ENCODE peak calls at places on chromosome 20, in seven cellular contexts. One of them, this sample, is unnamed.

GRCh38 chr20:32574296-32575226 is 10.6 kb downstream of the NOL4L start:
- DNase-seq in mesenchymal stem cell: peak; percentile 92
- DNase-seq in H1: no peak
- DNase-seq in neuronal stem cell: no peak
- DNase-seq in H9: peak; percentile 64
- DNase-seq in trophoblast cell: peak; percentile 49
- DNase-seq in IMR-90: peak; percentile 88
- DNase-seq in this sample: peak; percentile 83

GRCh38 chr20:62716198-62716940 is 7.7 kb downstream of the NTSR1 start:
- DNase-seq in H9: no peak
- DNase-seq in IMR-90: peak; percentile 32
- DNase-seq in trophoblast cell: no peak
- DNase-seq in H1: no peak
- DNase-seq in mesenchymal stem cell: no peak
- DNase-seq in neuronal stem cell: no peak
- DNase-seq in this sample: no peak

GRCh38 chr20:51142448-51142847 is 119.5 kb upstream of the KCNG1 start:
- DNase-seq in H9: no peak
- DNase-seq in neuronal stem cell: no peak
- DNase-seq in mesenchymal stem cell: no peak
- DNase-seq in IMR-90: no peak
- DNase-seq in H1: no peak
- DNase-seq in trophoblast cell: peak; percentile 48
- DNase-seq in this sample: no peak

GRCh38 chr20:47573586-47573985 is 71.9 kb downstream of the NCOA3 start:
- DNase-seq in neuronal stem cell: no peak
- DNase-seq in trophoblast cell: no peak
- DNase-seq in IMR-90: no peak
- DNase-seq in H1: no peak
- DNase-seq in mesenchymal stem cell: no peak
- DNase-seq in H9: no peak
- DNase-seq in this sample: peak; percentile 12

GRCh38 chr20:34165246-34165645 is 53.2 kb upstream of the EIF2S2 start:
- DNase-seq in neuronal stem cell: no peak
- DNase-seq in mesenchymal stem cell: peak; percentile 39
- DNase-seq in trophoblast cell: no peak
- DNase-seq in H9: no peak
- DNase-seq in H1: no peak
- DNase-seq in IMR-90: no peak
- DNase-seq in this sample: no peak

GRCh38 chr20:46255440-46256104 is 52.7 kb downstream of the CDH22 start:
- DNase-seq in IMR-90: no peak
- DNase-seq in trophoblast cell: no peak
- DNase-seq in H9: no peak
- DNase-seq in H1: no peak
- DNase-seq in neuronal stem cell: no peak
- DNase-seq in mesenchymal stem cell: no peak
- DNase-seq in this sample: no peak

GRCh38 chr20:2320813-2321658 is 25.2 kb downstream of the TGM3 start:
- DNase-seq in neuronal stem cell: no peak
- DNase-seq in trophoblast cell: no peak
- DNase-seq in H9: no peak
- DNase-seq in mesenchymal stem cell: no peak
- DNase-seq in H1: no peak
- DNase-seq in IMR-90: no peak
- DNase-seq in this sample: no peak

GRCh38 chr20:58372836-58373235 is 16.2 kb upstream of the VAPB start:
- DNase-seq in H1: peak; percentile 58
- DNase-seq in H9: peak; percentile 74
- DNase-seq in IMR-90: no peak
- DNase-seq in neuronal stem cell: peak; percentile 31
- DNase-seq in trophoblast cell: peak; percentile 66
- DNase-seq in mesenchymal stem cell: no peak
- DNase-seq in this sample: peak; percentile 30

GRCh38 chr20:15616626-15617025 is 956.6 kb downstream of the KIF16B start:
- DNase-seq in mesenchymal stem cell: no peak
- DNase-seq in H1: no peak
- DNase-seq in trophoblast cell: peak; percentile 74
- DNase-seq in neuronal stem cell: no peak
- DNase-seq in H9: no peak
- DNase-seq in IMR-90: peak; percentile 28
- DNase-seq in this sample: no peak

GRCh38 chr20:8670207-8670899 is 398.5 kb upstream of the PLCB4 start:
- DNase-seq in IMR-90: no peak
- DNase-seq in mesenchymal stem cell: no peak
- DNase-seq in H9: no peak
- DNase-seq in neuronal stem cell: no peak
- DNase-seq in trophoblast cell: no peak
- DNase-seq in H1: no peak
- DNase-seq in this sample: no peak

GRCh38 chr20:48490976-48491657 is 336.7 kb downstream of the PREX1 start:
- DNase-seq in IMR-90: no peak
- DNase-seq in H1: peak; percentile 19
- DNase-seq in mesenchymal stem cell: no peak
- DNase-seq in H9: no peak
- DNase-seq in trophoblast cell: no peak
- DNase-seq in neuronal stem cell: no peak
- DNase-seq in this sample: no peak

GRCh38 chr20:19463597-19463996 is 251.2 kb downstream of the SLC24A3 start:
- DNase-seq in IMR-90: no peak
- DNase-seq in trophoblast cell: no peak
- DNase-seq in neuronal stem cell: no peak
- DNase-seq in H1: no peak
- DNase-seq in mesenchymal stem cell: no peak
- DNase-seq in H9: peak; percentile 42
- DNase-seq in this sample: peak; percentile 46
- H3K4ac ChIP-seq in IMR-90: no peak overlapping the region
- H3K4ac ChIP-seq in trophoblast cell: no peak overlapping the region
- H3K4ac ChIP-seq in neuronal stem cell: no peak overlapping the region
- H3K4ac ChIP-seq in H1: no peak overlapping the region
- H3K4ac ChIP-seq in mesenchymal stem cell: no peak overlapping the region
- H3K4ac ChIP-seq in H9: no peak overlapping the region
- H3K4ac ChIP-seq in this sample: no peak overlapping the region

DNA sequence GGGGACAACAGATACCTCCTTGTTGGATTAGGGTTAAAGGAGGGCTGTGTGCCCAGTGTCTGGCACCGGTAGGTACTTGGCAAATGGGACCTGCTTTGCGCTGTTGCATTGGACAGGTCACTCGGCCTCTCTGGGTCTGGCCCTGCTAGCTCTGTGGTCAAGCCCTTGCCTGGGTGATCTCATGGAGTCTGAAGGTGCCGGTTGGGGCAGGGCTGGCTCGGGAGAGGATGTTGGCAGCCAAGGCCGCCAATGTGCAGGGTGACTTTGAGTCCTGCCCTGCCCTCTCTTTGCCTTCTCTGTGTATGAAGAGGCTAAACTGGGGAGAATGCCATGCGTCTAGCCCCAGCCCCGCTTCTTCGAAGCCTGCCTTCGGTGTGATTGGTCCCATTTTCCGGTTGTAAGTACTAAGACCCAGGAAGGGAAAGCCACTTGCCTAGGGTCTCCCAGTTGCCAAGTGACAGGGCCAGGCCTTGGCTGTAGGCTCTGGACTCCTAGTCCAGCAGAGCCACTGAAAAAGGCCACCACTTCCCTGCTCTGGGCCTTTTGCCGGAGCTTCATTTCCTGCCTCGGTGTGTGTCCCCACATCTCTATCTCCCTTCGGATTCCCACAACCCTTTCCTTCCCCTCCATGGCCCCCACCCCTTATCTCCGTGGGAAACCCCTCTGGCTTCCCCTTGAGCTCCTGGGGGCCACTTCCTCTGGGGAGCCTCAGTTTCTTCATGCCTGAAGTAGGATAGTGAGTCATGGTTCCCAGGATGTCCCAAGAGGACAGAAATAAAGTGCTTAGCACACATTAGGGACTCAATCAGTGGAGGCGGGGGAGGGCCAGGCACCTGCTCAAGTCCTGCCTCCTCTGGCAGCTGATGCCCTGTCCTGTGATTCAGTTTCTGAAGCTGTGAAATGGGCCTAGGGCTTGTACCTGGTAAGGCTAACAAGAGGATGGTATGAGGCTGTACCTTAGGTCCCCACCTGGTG is 3.9 kb downstream of the SRC start:
- DNase-seq in H1: no peak
- DNase-seq in trophoblast cell: peak; percentile 34
- DNase-seq in IMR-90: peak; percentile 17
- DNase-seq in H9: peak; percentile 24
- DNase-seq in mesenchymal stem cell: peak; percentile 54
- DNase-seq in neuronal stem cell: no peak
- DNase-seq in this sample: no peak
- H3K4ac ChIP-seq in H1: no peak overlapping the region
- H3K4ac ChIP-seq in trophoblast cell: peak overlapping the region; percentile 98
- H3K4ac ChIP-seq in IMR-90: no peak overlapping the region
- H3K4ac ChIP-seq in H9: no peak overlapping the region
- H3K4ac ChIP-seq in mesenchymal stem cell: no peak overlapping the region
- H3K4ac ChIP-seq in neuronal stem cell: no peak overlapping the region
- H3K4ac ChIP-seq in this sample: no peak overlapping the region

DNA sequence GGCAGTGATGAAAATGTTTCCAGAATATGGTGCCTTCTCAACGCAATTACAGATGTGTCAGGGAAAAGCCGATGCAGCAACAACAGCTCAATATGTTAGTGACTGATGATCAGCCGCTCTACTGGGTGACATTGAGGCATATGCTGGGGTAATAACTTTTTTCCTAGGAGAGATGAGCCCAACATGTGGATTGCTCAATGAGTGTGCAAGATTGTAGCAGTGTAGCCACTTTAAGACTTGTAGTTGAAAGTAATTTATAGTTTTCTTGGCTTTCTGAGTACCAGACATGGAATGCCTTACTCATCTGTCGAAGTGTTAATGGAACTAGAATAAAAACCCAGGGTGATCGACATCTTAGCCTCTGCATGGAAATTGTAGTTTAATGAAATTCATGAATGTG is 49.4 kb downstream of the DTD1 start:
- DNase-seq in H9: no peak
- DNase-seq in trophoblast cell: no peak
- DNase-seq in H1: no peak
- DNase-seq in mesenchymal stem cell: peak; percentile 12
- DNase-seq in neuronal stem cell: no peak
- DNase-seq in IMR-90: no peak
- DNase-seq in this sample: no peak
- H3K4ac ChIP-seq in H9: no peak overlapping the region
- H3K4ac ChIP-seq in trophoblast cell: no peak overlapping the region
- H3K4ac ChIP-seq in H1: no peak overlapping the region
- H3K4ac ChIP-seq in mesenchymal stem cell: no peak overlapping the region
- H3K4ac ChIP-seq in neuronal stem cell: no peak overlapping the region
- H3K4ac ChIP-seq in IMR-90: no peak overlapping the region
- H3K4ac ChIP-seq in this sample: no peak overlapping the region

GRCh38 chr20:23920936-23921335 is 41.4 kb upstream of the CST5 start:
- DNase-seq in IMR-90: no peak
- DNase-seq in H9: peak; percentile 5
- DNase-seq in neuronal stem cell: no peak
- DNase-seq in mesenchymal stem cell: no peak
- DNase-seq in H1: no peak
- DNase-seq in trophoblast cell: no peak
- DNase-seq in this sample: no peak
- H3K4ac ChIP-seq in IMR-90: no peak overlapping the region
- H3K4ac ChIP-seq in H9: no peak overlapping the region
- H3K4ac ChIP-seq in neuronal stem cell: no peak overlapping the region
- H3K4ac ChIP-seq in mesenchymal stem cell: no peak overlapping the region
- H3K4ac ChIP-seq in H1: no peak overlapping the region
- H3K4ac ChIP-seq in trophoblast cell: no peak overlapping the region
- H3K4ac ChIP-seq in this sample: no peak overlapping the region